ENCODE peak calls at places on chromosomes 5 and 9, in nine cellular contexts. F is fibroblast of mammary gland, O is upper lobe of right lung, V is testis, U is uterus, T is lower lobe of right lung, N is BJ, S is fibroblast of pulmonary artery, X is spleen. Q is an unnamed sample.

GRCh38 chr5:67181648-67182218 is 14.9 kb downstream of the CD180 start:
- DNase-seq in F (no peak), O (no peak), V (no peak), U (no peak), T (no peak), N (no peak), S (no peak), X (no peak), Q (no peak)

GRCh38 chr9:99489043-99489378 is 266.9 kb downstream of the SEC61B start:
- DNase-seq in F (peak; percentile 92), O (no peak), V (no peak), U (no peak), T (no peak), N (no peak), S (peak; percentile 7), X (no peak), Q (peak; percentile 48)

GRCh38 chr9:124263158-124263557 is 5.4 kb downstream of the NEK6 start:
- DNase-seq in F (peak; percentile 39), O (no peak), V (no peak), U (no peak), T (no peak), N (no peak), S (no peak), X (no peak), Q (no peak)

GRCh38 chr9:120663380-120663779 is 50.9 kb downstream of the MEGF9 start:
- DNase-seq in F (no peak), O (no peak), V (no peak), U (no peak), T (no peak), N (no peak), S (no peak), X (no peak), Q (no peak)

GRCh38 chr9:96618209-96619108 is 1.2 kb downstream of the CDC14B start:
- DNase-seq in F (peak; percentile 53), O (peak; percentile 69), V (peak; percentile 39), U (no peak), T (peak; percentile 50), N (no peak), S (peak; percentile 48), X (no peak), Q (peak; percentile 42)

GRCh38 chr9:110847661-110848060 is 179.1 kb downstream of the MUSK start:
- DNase-seq in F (peak; percentile 42), O (no peak), V (no peak), U (no peak), T (no peak), N (no peak), S (peak; percentile 85), X (no peak), Q (peak; percentile 79)

GRCh38 chr9:22238809-22239684 is 207.6 kb upstream of the DMRTA1 start:
- DNase-seq in F (peak; percentile 70), O (no peak), V (no peak), U (no peak), T (no peak), N (no peak), S (peak; percentile 75), X (no peak), Q (peak; percentile 80)

GRCh38 chr9:18985464-18985951 is 47.5 kb downstream of the SAXO1 start:
- DNase-seq in F (no peak), O (peak; percentile 68), V (no peak), U (no peak), T (peak; percentile 49), N (no peak), S (no peak), X (no peak), Q (no peak)

GRCh38 chr9:137777761-137778160 is 99.8 kb upstream of the CACNA1B start:
- DNase-seq in F (no peak), O (no peak), V (no peak), U (no peak), T (no peak), N (no peak), S (no peak), X (no peak), Q (no peak)

GRCh38 chr5:40365357-40366330 is 314.1 kb upstream of the PTGER4 start:
- DNase-seq in F (no peak), O (no peak), V (no peak), U (no peak), T (no peak), N (no peak), S (no peak), X (no peak), Q (no peak)

GRCh38 chr5:75568202-75568601 is 43.1 kb upstream of the ANKDD1B start:
- DNase-seq in F (no peak), O (no peak), V (no peak), U (no peak), T (no peak), N (no peak), S (no peak), X (no peak), Q (no peak)

GRCh38 chr5:157148734-157149615 is 6.3 kb upstream of the MED7 start:
- DNase-seq in F (peak; percentile 69), O (no peak), V (peak; percentile 88), U (peak; percentile 46), T (no peak), N (no peak), S (peak; percentile 75), X (no peak), Q (peak; percentile 76)

GRCh38 chr9:95185931-95186330 is 131.6 kb downstream of the FANCC start:
- DNase-seq in F (no peak), O (no peak), V (no peak), U (no peak), T (no peak), N (no peak), S (no peak), X (no peak), Q (no peak)

GRCh38 chr5:114148253-114148652 is 213.6 kb upstream of the KCNN2 start:
- DNase-seq in F (no peak), O (no peak), V (no peak), U (no peak), T (no peak), N (no peak), S (no peak), X (no peak), Q (no peak)

GRCh38 chr9:89137548-89138462 is 40.8 kb downstream of the SHC3 start:
- DNase-seq in F (peak; percentile 97), O (no peak), V (peak; percentile 57), U (peak; percentile 86), T (no peak), N (peak; percentile 75), S (peak; percentile 98), X (no peak), Q (peak; percentile 96)

GRCh38 chr5:132327278-132327959 is 33.2 kb downstream of the SLC22A4 start:
- DNase-seq in F (peak; percentile 80), O (no peak), V (no peak), U (no peak), T (no peak), N (peak; percentile 12), S (peak; percentile 50), X (no peak), Q (peak; percentile 48)

GRCh38 chr5:61281686-61282085 is 50.4 kb upstream of the ZSWIM6 start:
- DNase-seq in F (no peak), O (no peak), V (no peak), U (no peak), T (no peak), N (no peak), S (no peak), X (no peak), Q (no peak)

GRCh38 chr9:23343226-23343625 is 482.8 kb downstream of the ELAVL2 start:
- DNase-seq in F (no peak), O (no peak), V (no peak), U (no peak), T (no peak), N (no peak), S (no peak), X (no peak), Q (no peak)
- TF ChIP-seq CTCF in F (no peak), O (no peak), V (no peak), U (no peak), T (no peak), N (no peak), S (no peak), X (no peak), Q (no peak)

GRCh38 chr5:12655675-12656074 is 751.4 kb upstream of the CTNND2 start:
- DNase-seq in F (no peak), O (no peak), V (no peak), U (no peak), T (no peak), N (no peak), S (no peak), X (no peak), Q (no peak)
- H3K4me3 ChIP-seq in F (no peak overlapping the region), O (no peak overlapping the region), V (no peak overlapping the region), U (no peak overlapping the region), T (no peak overlapping the region), N (no peak overlapping the region), S (no peak overlapping the region), X (no peak overlapping the region), Q (no peak overlapping the region)

GRCh38 chr9:122158202-122158601 is 1.4 kb downstream of the NDUFA8 start:
- DNase-seq in F (peak; percentile 69), O (no peak), V (peak; percentile 47), U (no peak), T (no peak), N (no peak), S (peak; percentile 59), X (no peak), Q (peak; percentile 60)

GRCh38 chr9:122159925-122160246 is 178 bp downstream of the MORN5 start:
- DNase-seq in F (no peak), O (no peak), V (no peak), U (no peak), T (no peak), N (no peak), S (no peak), X (no peak), Q (no peak)

GRCh38 chr9:122162415-122162814 is 2.7 kb downstream of the MORN5 start:
- DNase-seq in F (no peak), O (no peak), V (no peak), U (no peak), T (no peak), N (no peak), S (no peak), X (no peak), Q (no peak)

GRCh38 chr9:122164286-122164685 is 4.6 kb downstream of the MORN5 start:
- DNase-seq in F (no peak), O (no peak), V (peak; percentile 26), U (peak; percentile 65), T (no peak), N (no peak), S (no peak), X (no peak), Q (no peak)

GRCh38 chr9:122159026-122159924 is at the start of the genes MORN5 and NDUFA8:
- DNase-seq in F (peak; percentile 94), O (peak; percentile 98), V (peak; percentile 96), U (peak; percentile 96), T (peak; percentile 97), N (peak; percentile 76), S (peak; percentile 97), X (peak; percentile 98), Q (peak; percentile 98)
- TF ChIP-seq CTCF in F (no peak), O (no peak), V (no peak), U (peak; percentile 60), T (no peak), N (no peak), S (no peak), X (peak; percentile 45), Q (peak; percentile 23)

DNA sequence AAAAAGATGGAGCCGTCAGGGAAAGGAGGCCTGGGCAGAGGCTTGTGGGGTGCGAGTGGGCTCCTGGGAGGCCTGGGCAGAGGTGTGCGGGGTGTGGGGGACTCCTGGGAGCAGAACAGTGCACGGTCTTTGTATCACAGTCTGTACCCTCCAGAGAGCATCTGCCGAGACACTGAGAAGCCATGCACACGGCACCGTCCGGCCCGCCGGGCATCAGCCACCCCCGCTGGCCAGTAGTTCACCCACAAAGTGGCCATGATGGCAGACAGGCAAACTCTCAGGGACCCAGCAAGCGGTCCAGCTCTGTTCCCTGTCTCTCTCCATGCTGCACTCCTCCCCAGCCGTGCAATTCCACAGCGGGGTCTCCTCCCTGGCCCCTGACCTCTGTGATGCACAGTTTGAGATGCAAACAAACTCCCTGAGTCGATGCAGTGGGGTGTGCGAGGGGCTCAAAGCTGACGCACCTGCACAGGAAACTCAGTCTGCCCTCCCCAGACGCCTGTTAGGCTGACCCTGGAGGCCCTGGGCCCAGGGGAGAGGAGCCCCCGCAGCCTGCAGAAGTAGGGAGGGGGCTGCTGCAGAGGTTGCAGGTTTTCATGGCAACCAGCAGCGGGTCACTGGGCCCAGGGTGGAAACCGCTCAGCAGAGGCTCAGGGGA is 9.1 kb upstream of the GPSM1 start:
- DNase-seq in F (no peak), O (no peak), V (no peak), U (no peak), T (no peak), N (no peak), S (no peak), X (no peak), Q (no peak)
- H3K4me3 ChIP-seq in F (no peak overlapping the region), O (no peak overlapping the region), V (no peak overlapping the region), U (no peak overlapping the region), T (no peak overlapping the region), N (no peak overlapping the region), S (no peak overlapping the region), X (no peak overlapping the region), Q (no peak overlapping the region)

Q was measured in cardiac fibroblast.